ENCODE peak calls at places on chromosomes 1 and 21, in six cellular contexts. X is pancreas; R is transverse colon; J is anterior cingulate cortex; B is stromal cell of bone marrow; W is stimulated activated CD4-positive, alpha-beta T cell treated with anti-CD3 and anti-CD28 coated beads, TNF-alpha, amount 100 ng/mL, for 1 hour. Z is an unnamed sample.

GRCh38 chr21:38126677-38127271 is 130.0 kb upstream of the KCNJ15 start:
- DNase-seq in X (peak), W (no peak), J (peak), B (peak), R (peak), Z (peak)

GRCh38 chr1:206704239-206704638 is 19.5 kb downstream of the MAPKAPK2 start:
- DNase-seq in R (no peak), W (no peak), J (no peak), B (no peak), X (no peak), Z (no peak)

GRCh38 chr1:109654519-109654918 is 1.4 kb upstream of the GSTM4 start:
- DNase-seq in J (no peak), R (no peak), B (no peak), X (no peak), W (no peak), Z (no peak)

GRCh38 chr1:54959241-54959640 is 21.2 kb upstream of the TMEM61 start:
- DNase-seq in J (no peak), W (no peak), B (no peak), R (no peak), X (no peak), Z (no peak)

GRCh38 chr1:8733463-8733862 is 84.0 kb downstream of the RERE start:
- DNase-seq in B (no peak), W (no peak), J (no peak), R (no peak), X (no peak), Z (no peak)

GRCh38 chr1:107787299-107787698 is 177.7 kb downstream of the VAV3 start:
- DNase-seq in W (no peak), R (no peak), B (no peak), J (no peak), X (no peak), Z (no peak)

GRCh38 chr1:37795340-37796110 is 1.9 kb downstream of the MANEAL start:
- DNase-seq in X (peak), W (no peak), J (peak), B (no peak), R (peak), Z (no peak)

GRCh38 chr1:225418598-225418997 is 9.2 kb downstream of the LBR start:
- DNase-seq in R (peak), J (no peak), X (no peak), W (no peak), B (no peak), Z (no peak)

GRCh38 chr1:178379807-178380206 is 117.0 kb downstream of the CLEC20A start:
- DNase-seq in R (no peak), J (no peak), B (no peak), W (no peak), X (no peak), Z (no peak)

GRCh38 chr1:174660476-174660875 is 212.7 kb downstream of the GPR52 start:
- DNase-seq in W (no peak), B (no peak), X (no peak), R (no peak), J (no peak), Z (no peak)

GRCh38 chr1:172607145-172607544 is 51.8 kb upstream of the FASLG start:
- DNase-seq in B (no peak), R (no peak), X (no peak), W (no peak), J (no peak), Z (no peak)

GRCh38 chr1:58763214-58763613 is 20.6 kb downstream of the JUN start:
- DNase-seq in W (no peak), B (no peak), X (no peak), J (no peak), R (no peak), Z (no peak)

GRCh38 chr1:9235560-9235959 is 986 bp downstream of the H6PD start:
- DNase-seq in R (no peak), W (no peak), X (no peak), B (no peak), J (no peak), Z (no peak)

GRCh38 chr1:215754112-215754511 is 187.0 kb downstream of the KCTD3 start:
- DNase-seq in B (no peak), J (no peak), X (no peak), R (no peak), W (no peak), Z (no peak)

GRCh38 chr1:232033285-232033684 is 406.7 kb downstream of the DISC1 start:
- DNase-seq in W (no peak), J (no peak), B (no peak), R (no peak), X (no peak), Z (no peak)

GRCh38 chr1:185155600-185156320 is 993 bp downstream of the TRMT1L start:
- DNase-seq in B (peak), R (no peak), J (no peak), W (no peak), X (no peak), Z (no peak)

GRCh38 chr1:179425186-179425585 is 59.4 kb downstream of the AXDND1 start:
- DNase-seq in B (no peak), J (no peak), W (no peak), X (no peak), R (no peak), Z (no peak)

GRCh38 chr1:200558866-200559459 is 61.6 kb downstream of the KIF14 start:
- DNase-seq in X (no peak), R (no peak), J (no peak), W (no peak), B (peak), Z (no peak)